ENCODE peak calls at places on chromosomes 16 and 17, in six cellular contexts. One of them, this sample, is unnamed.

GRCh38 chr17:61405047-61405685 is 5.5 kb downstream of the TBX2 start:
- DNase-seq in A549: no peak
- DNase-seq in esophagus muscularis mucosa: no peak
- DNase-seq in uterus: peak; percentile 22
- DNase-seq in neuronal stem cell: no peak
- DNase-seq in heart left ventricle: peak; percentile 26
- DNase-seq in this sample: peak; percentile 28

GRCh38 chr17:59357219-59357699 is 25.8 kb downstream of the YPEL2 start:
- DNase-seq in A549: no peak
- DNase-seq in esophagus muscularis mucosa: no peak
- DNase-seq in uterus: no peak
- DNase-seq in neuronal stem cell: no peak
- DNase-seq in heart left ventricle: no peak
- DNase-seq in this sample: no peak

GRCh38 chr16:30567991-30568638 is 3.4 kb downstream of the ZNF688 start:
- DNase-seq in A549: peak; percentile 78
- DNase-seq in esophagus muscularis mucosa: no peak
- DNase-seq in uterus: no peak
- DNase-seq in neuronal stem cell: no peak
- DNase-seq in heart left ventricle: no peak
- DNase-seq in this sample: no peak

GRCh38 chr16:24054649-24055560 is 201.2 kb upstream of the CACNG3 start:
- DNase-seq in A549: no peak
- DNase-seq in esophagus muscularis mucosa: no peak
- DNase-seq in uterus: no peak
- DNase-seq in neuronal stem cell: peak; percentile 33
- DNase-seq in heart left ventricle: no peak
- DNase-seq in this sample: no peak

GRCh38 chr17:53061446-53061845 is 761.3 kb upstream of the KIF2B start:
- DNase-seq in A549: no peak
- DNase-seq in esophagus muscularis mucosa: no peak
- DNase-seq in uterus: no peak
- DNase-seq in neuronal stem cell: no peak
- DNase-seq in heart left ventricle: no peak
- DNase-seq in this sample: no peak

GRCh38 chr16:72124761-72125634 is 31.4 kb downstream of the DHX38 start:
- DNase-seq in A549: peak; percentile 74
- DNase-seq in esophagus muscularis mucosa: no peak
- DNase-seq in uterus: peak; percentile 51
- DNase-seq in neuronal stem cell: peak; percentile 71
- DNase-seq in heart left ventricle: peak; percentile 75
- DNase-seq in this sample: peak; percentile 84

GRCh38 chr17:73027130-73027741 is 65.3 kb downstream of the SLC39A11 start:
- DNase-seq in A549: no peak
- DNase-seq in esophagus muscularis mucosa: no peak
- DNase-seq in uterus: no peak
- DNase-seq in neuronal stem cell: no peak
- DNase-seq in heart left ventricle: no peak
- DNase-seq in this sample: no peak

GRCh38 chr17:38606646-38607611 is 1.2 kb upstream of the SRCIN1 start:
- DNase-seq in A549: no peak
- DNase-seq in esophagus muscularis mucosa: no peak
- DNase-seq in uterus: no peak
- DNase-seq in neuronal stem cell: no peak
- DNase-seq in heart left ventricle: peak; percentile 83
- DNase-seq in this sample: no peak

GRCh38 chr16:53219795-53220194 is 165.0 kb downstream of the CHD9 start:
- DNase-seq in A549: peak; percentile 27
- DNase-seq in esophagus muscularis mucosa: no peak
- DNase-seq in uterus: no peak
- DNase-seq in neuronal stem cell: no peak
- DNase-seq in heart left ventricle: no peak
- DNase-seq in this sample: no peak

GRCh38 chr16:68574479-68574878 is 35.4 kb downstream of the ZFP90 start:
- DNase-seq in A549: no peak
- DNase-seq in esophagus muscularis mucosa: no peak
- DNase-seq in uterus: no peak
- DNase-seq in neuronal stem cell: no peak
- DNase-seq in heart left ventricle: no peak
- DNase-seq in this sample: no peak

GRCh38 chr17:28407974-28408306 is 1.9 kb upstream of the SLC46A1 start:
- DNase-seq in A549: no peak
- DNase-seq in esophagus muscularis mucosa: no peak
- DNase-seq in uterus: no peak
- DNase-seq in neuronal stem cell: no peak
- DNase-seq in heart left ventricle: no peak
- DNase-seq in this sample: no peak

GRCh38 chr16:22353188-22353919 is 21.1 kb downstream of the CDR2 start:
- DNase-seq in A549: peak; percentile 54
- DNase-seq in esophagus muscularis mucosa: no peak
- DNase-seq in uterus: no peak
- DNase-seq in neuronal stem cell: no peak
- DNase-seq in heart left ventricle: no peak
- DNase-seq in this sample: no peak

GRCh38 chr16:31117384-31118222 is at the start of gene KAT8:
- DNase-seq in A549: peak; percentile 98
- DNase-seq in esophagus muscularis mucosa: peak; percentile 100
- DNase-seq in uterus: peak; percentile 99
- DNase-seq in neuronal stem cell: peak; percentile 95
- DNase-seq in heart left ventricle: peak; percentile 99
- DNase-seq in this sample: peak; percentile 99

GRCh38 chr17:41792835-41793748 is 6.6 kb upstream of the JUP start:
- DNase-seq in A549: peak; percentile 93
- DNase-seq in esophagus muscularis mucosa: no peak
- DNase-seq in uterus: peak; percentile 63
- DNase-seq in neuronal stem cell: no peak
- DNase-seq in heart left ventricle: peak; percentile 87
- DNase-seq in this sample: peak; percentile 63

GRCh38 chr16:26856271-26856670 is 210.5 kb upstream of the C16orf82 start:
- DNase-seq in A549: no peak
- DNase-seq in esophagus muscularis mucosa: peak; percentile 64
- DNase-seq in uterus: no peak
- DNase-seq in neuronal stem cell: no peak
- DNase-seq in heart left ventricle: no peak
- DNase-seq in this sample: no peak

GRCh38 chr16:51119576-51120288 is 31.3 kb downstream of the SALL1 start:
- DNase-seq in A549: no peak
- DNase-seq in esophagus muscularis mucosa: no peak
- DNase-seq in uterus: peak; percentile 25
- DNase-seq in neuronal stem cell: no peak
- DNase-seq in heart left ventricle: no peak
- DNase-seq in this sample: no peak

GRCh38 chr17:12402963-12403622 is 262.6 kb upstream of the MYOCD start:
- DNase-seq in A549: peak; percentile 91
- DNase-seq in esophagus muscularis mucosa: no peak
- DNase-seq in uterus: no peak
- DNase-seq in neuronal stem cell: no peak
- DNase-seq in heart left ventricle: no peak
- DNase-seq in this sample: no peak

GRCh38 chr16:24151482-24151939 is 104.6 kb upstream of the CACNG3 start:
- DNase-seq in A549: no peak
- DNase-seq in esophagus muscularis mucosa: no peak
- DNase-seq in uterus: no peak
- DNase-seq in neuronal stem cell: no peak
- DNase-seq in heart left ventricle: no peak
- DNase-seq in this sample: no peak

GRCh38 chr16:17369441-17369951 is 101.3 kb downstream of the XYLT1 start:
- DNase-seq in A549: no peak
- DNase-seq in esophagus muscularis mucosa: no peak
- DNase-seq in uterus: no peak
- DNase-seq in neuronal stem cell: no peak
- DNase-seq in heart left ventricle: peak; percentile 77
- DNase-seq in this sample: peak; percentile 82

GRCh38 chr16:13791095-13791494 is 128.9 kb upstream of the ERCC4 start:
- DNase-seq in A549: no peak
- DNase-seq in esophagus muscularis mucosa: no peak
- DNase-seq in uterus: no peak
- DNase-seq in neuronal stem cell: no peak
- DNase-seq in heart left ventricle: no peak
- DNase-seq in this sample: no peak

GRCh38 chr17:17994271-17994670 is 21.6 kb downstream of the DRC3 start:
- DNase-seq in A549: peak; percentile 74
- DNase-seq in esophagus muscularis mucosa: no peak
- DNase-seq in uterus: no peak
- DNase-seq in neuronal stem cell: no peak
- DNase-seq in heart left ventricle: peak; percentile 62
- DNase-seq in this sample: no peak

GRCh38 chr17:31008374-31009035 is 37.7 kb downstream of the RNF135 start:
- DNase-seq in A549: no peak
- DNase-seq in esophagus muscularis mucosa: no peak
- DNase-seq in uterus: peak; percentile 59
- DNase-seq in neuronal stem cell: peak; percentile 46
- DNase-seq in heart left ventricle: peak; percentile 63
- DNase-seq in this sample: peak; percentile 85

GRCh38 chr16:57999366-57999970 is 1.0 kb downstream of the ZNF319 start:
- DNase-seq in A549: peak; percentile 31
- DNase-seq in esophagus muscularis mucosa: no peak
- DNase-seq in uterus: no peak
- DNase-seq in neuronal stem cell: no peak
- DNase-seq in heart left ventricle: no peak
- DNase-seq in this sample: no peak

GRCh38 chr17:79890706-79891105 is 51.5 kb upstream of the CBX4 start:
- DNase-seq in A549: no peak
- DNase-seq in esophagus muscularis mucosa: no peak
- DNase-seq in uterus: no peak
- DNase-seq in neuronal stem cell: no peak
- DNase-seq in heart left ventricle: no peak
- DNase-seq in this sample: no peak

GRCh38 chr16:22912654-22913053 is 98.7 kb downstream of the HS3ST2 start:
- DNase-seq in A549: no peak
- DNase-seq in esophagus muscularis mucosa: no peak
- DNase-seq in uterus: no peak
- DNase-seq in neuronal stem cell: peak; percentile 31
- DNase-seq in heart left ventricle: no peak
- DNase-seq in this sample: no peak

GRCh38 chr17:65914784-65915342 is 277.1 kb downstream of the CEP112 start:
- DNase-seq in A549: no peak
- DNase-seq in esophagus muscularis mucosa: no peak
- DNase-seq in uterus: no peak
- DNase-seq in neuronal stem cell: no peak
- DNase-seq in heart left ventricle: no peak
- DNase-seq in this sample: no peak

GRCh38 chr17:65916425-65916824 is 275.5 kb downstream of the CEP112 start:
- DNase-seq in A549: no peak
- DNase-seq in esophagus muscularis mucosa: no peak
- DNase-seq in uterus: no peak
- DNase-seq in neuronal stem cell: no peak
- DNase-seq in heart left ventricle: no peak
- DNase-seq in this sample: no peak

GRCh38 chr17:65910836-65911235 is 281.1 kb downstream of the CEP112 start:
- DNase-seq in A549: no peak
- DNase-seq in esophagus muscularis mucosa: no peak
- DNase-seq in uterus: no peak
- DNase-seq in neuronal stem cell: no peak
- DNase-seq in heart left ventricle: no peak
- DNase-seq in this sample: no peak
- H3K4me1 ChIP-seq in A549: no peaks in the 10 kb centered on the region
- H3K4me1 ChIP-seq in esophagus muscularis mucosa: no peaks in the 10 kb centered on the region
- H3K4me1 ChIP-seq in uterus: no peaks in the 10 kb centered on the region
- H3K4me1 ChIP-seq in neuronal stem cell: no peaks in the 10 kb centered on the region
- H3K4me1 ChIP-seq in heart left ventricle: no peaks in the 10 kb centered on the region
- H3K4me1 ChIP-seq in this sample: no peaks in the 10 kb centered on the region

GRCh38 chr17:16327018-16327417 is 26.3 kb downstream of the CENPV start:
- DNase-seq in A549: no peak
- DNase-seq in esophagus muscularis mucosa: no peak
- DNase-seq in uterus: no peak
- DNase-seq in neuronal stem cell: no peak
- DNase-seq in heart left ventricle: no peak
- DNase-seq in this sample: no peak

GRCh38 chr17:16325964-16326363 is 27.3 kb downstream of the CENPV start:
- DNase-seq in A549: no peak
- DNase-seq in esophagus muscularis mucosa: no peak
- DNase-seq in uterus: no peak
- DNase-seq in neuronal stem cell: no peak
- DNase-seq in heart left ventricle: no peak
- DNase-seq in this sample: no peak

GRCh38 chr17:16328997-16329396 is 24.3 kb downstream of the CENPV start:
- DNase-seq in A549: no peak
- DNase-seq in esophagus muscularis mucosa: no peak
- DNase-seq in uterus: no peak
- DNase-seq in neuronal stem cell: no peak
- DNase-seq in heart left ventricle: no peak
- DNase-seq in this sample: no peak
- H3K4me3 ChIP-seq in A549: no peak overlapping the region
- H3K4me3 ChIP-seq in esophagus muscularis mucosa: peak overlapping the region; percentile 18
- H3K4me3 ChIP-seq in uterus: no peak overlapping the region
- H3K4me3 ChIP-seq in neuronal stem cell: no peak overlapping the region
- H3K4me3 ChIP-seq in heart left ventricle: no peak overlapping the region
- H3K4me3 ChIP-seq in this sample: no peak overlapping the region

GRCh38 chr17:74231846-74232713 is 18.7 kb downstream of the TTYH2 start:
- DNase-seq in A549: no peak
- DNase-seq in esophagus muscularis mucosa: no peak
- DNase-seq in uterus: no peak
- DNase-seq in neuronal stem cell: no peak
- DNase-seq in heart left ventricle: no peak
- DNase-seq in this sample: no peak
- H3K9me3 ChIP-seq in A549: no peaks in the 10 kb centered on the region
- H3K9me3 ChIP-seq in esophagus muscularis mucosa: no peaks in the 10 kb centered on the region
- H3K9me3 ChIP-seq in uterus: no peaks in the 10 kb centered on the region
- H3K9me3 ChIP-seq in neuronal stem cell: no peaks in the 10 kb centered on the region
- H3K9me3 ChIP-seq in heart left ventricle: no peaks in the 10 kb centered on the region
- H3K9me3 ChIP-seq in this sample: no peaks in the 10 kb centered on the region

DNA sequence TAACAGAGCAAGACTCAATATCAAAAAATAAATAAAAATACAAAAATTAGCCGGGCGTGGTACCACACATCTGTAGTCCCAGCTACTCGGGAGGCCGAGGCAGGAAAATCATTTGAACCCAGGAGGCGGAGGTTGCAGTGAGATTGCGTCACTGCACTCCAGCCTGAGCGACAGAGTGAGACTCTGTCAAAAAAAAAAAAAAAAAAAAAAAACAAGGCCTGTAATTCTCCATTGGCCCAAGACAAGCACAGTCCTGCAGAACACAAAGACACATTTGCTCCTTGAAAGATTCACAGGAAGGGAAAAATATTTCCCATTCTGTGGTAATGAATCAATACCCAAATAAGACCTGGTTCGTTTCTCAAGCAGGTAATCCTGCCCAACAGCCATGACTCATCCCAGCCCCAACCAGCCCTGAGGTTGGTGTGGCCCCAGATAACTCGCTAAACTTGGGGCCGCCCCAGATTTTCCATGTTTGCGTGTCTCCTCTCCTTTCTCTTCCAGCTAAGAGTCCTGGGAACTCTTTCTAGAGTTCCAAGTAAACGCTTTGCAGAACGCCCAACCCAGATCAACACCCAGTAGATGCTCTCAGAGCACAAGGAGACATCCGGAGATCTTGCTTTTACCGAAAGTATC is 40.3 kb upstream of the SNN start:
- DNase-seq in A549: no peak
- DNase-seq in esophagus muscularis mucosa: no peak
- DNase-seq in uterus: no peak
- DNase-seq in neuronal stem cell: no peak
- DNase-seq in heart left ventricle: no peak
- DNase-seq in this sample: no peak
- H3K4me1 ChIP-seq in A549: peaks cover 20% of the 10 kb centered on the region
- H3K4me1 ChIP-seq in esophagus muscularis mucosa: peaks cover 30% of the 10 kb centered on the region
- H3K4me1 ChIP-seq in uterus: no peaks in the 10 kb centered on the region
- H3K4me1 ChIP-seq in neuronal stem cell: peaks cover 10% of the 10 kb centered on the region
- H3K4me1 ChIP-seq in heart left ventricle: no peaks in the 10 kb centered on the region
- H3K4me1 ChIP-seq in this sample: no peaks in the 10 kb centered on the region

This sample was measured in aorta.